ENCODE peak calls at places on chromosomes 12 and 14, in seven cellular contexts. E, W, I, D, U, J and K are unnamed samples.

GRCh38 chr14:65941091-65941490 is 528.6 kb downstream of the FUT8 start:
- DNase-seq in J (no peak), D (no peak), I (no peak), E (no peak), W (no peak), U (no peak), K (no peak)

GRCh38 chr12:49912846-49913245 is 9.1 kb upstream of the FAIM2 start:
- DNase-seq in U (no peak), I (no peak), E (no peak), J (no peak), D (no peak), W (no peak), K (no peak)

GRCh38 chr14:101492716-101493115 is 68.6 kb upstream of the DIO3 start:
- DNase-seq in J (peak; percentile 36), W (no peak), D (no peak), E (peak; percentile 9), U (no peak), I (no peak), K (no peak)

GRCh38 chr14:74514471-74514932 is 20.9 kb downstream of the ISCA2 start:
- DNase-seq in J (no peak), D (peak; percentile 78), E (no peak), I (no peak), W (peak; percentile 71), U (no peak), K (no peak)

GRCh38 chr14:28762290-28762948 is 4.2 kb upstream of the FOXG1 start:
- DNase-seq in W (no peak), I (no peak), E (no peak), U (no peak), D (no peak), J (no peak), K (no peak)

GRCh38 chr14:65103150-65103760 is 938 bp upstream of the MAX start:
- DNase-seq in E (no peak), I (no peak), W (no peak), J (no peak), U (no peak), D (peak; percentile 12), K (peak; percentile 37)

GRCh38 chr12:22982635-22983034 is 357.7 kb downstream of the ETNK1 start:
- DNase-seq in D (no peak), I (no peak), W (no peak), J (no peak), E (no peak), U (no peak), K (no peak)

GRCh38 chr14:104803916-104804371 is 3.0 kb downstream of the ZBTB42 start:
- DNase-seq in D (no peak), U (no peak), I (no peak), W (peak; percentile 22), E (no peak), J (no peak), K (no peak)

GRCh38 chr12:41604830-41605229 is 416.7 kb downstream of the PDZRN4 start:
- DNase-seq in D (no peak), E (no peak), U (no peak), W (peak; percentile 9), J (no peak), I (no peak), K (peak; percentile 58)

GRCh38 chr12:60501124-60501729 is 905.4 kb downstream of the SLC16A7 start:
- DNase-seq in I (no peak), J (no peak), E (no peak), D (peak; percentile 31), U (no peak), W (peak; percentile 4), K (no peak)

GRCh38 chr14:70894868-70895267 is 12.4 kb upstream of the PCNX1 start:
- DNase-seq in D (no peak), I (no peak), U (no peak), E (no peak), J (no peak), W (peak; percentile 69), K (no peak)

GRCh38 chr14:54387328-54387727 is 9.5 kb upstream of the CDKN3 start:
- DNase-seq in D (no peak), U (no peak), E (no peak), I (no peak), J (no peak), W (no peak), K (no peak)

GRCh38 chr12:5305425-5305824 is 126.5 kb upstream of the NTF3 start:
- DNase-seq in J (no peak), W (no peak), U (no peak), I (no peak), D (no peak), E (no peak), K (no peak)

GRCh38 chr14:54786191-54786755 is 116.4 kb downstream of the GCH1 start:
- DNase-seq in W (no peak), I (no peak), J (no peak), E (no peak), U (no peak), D (no peak), K (no peak)

GRCh38 chr12:112049351-112049750 is 36.1 kb downstream of the ERP29 start:
- DNase-seq in J (no peak), I (no peak), D (no peak), E (no peak), W (no peak), U (no peak), K (no peak)

GRCh38 chr12:114444422-114445279 is 38.7 kb upstream of the TBX5 start:
- DNase-seq in U (no peak), D (no peak), I (no peak), J (no peak), W (no peak), E (no peak), K (no peak)

GRCh38 chr14:87332001-87332400 is 661.0 kb downstream of the GALC start:
- DNase-seq in U (no peak), D (no peak), W (peak; percentile 80), J (no peak), E (no peak), I (no peak), K (no peak)

GRCh38 chr12:32379213-32379612 is 20.1 kb upstream of the FGD4 start:
- DNase-seq in J (no peak), I (no peak), E (no peak), W (no peak), D (no peak), U (no peak), K (no peak)

GRCh38 chr12:2868986-2869385 is 8.0 kb downstream of the FOXM1 start:
- DNase-seq in J (no peak), W (no peak), E (no peak), U (no peak), I (no peak), D (no peak), K (no peak)

GRCh38 chr14:33949051-33950037 is 1.5 kb downstream of the EGLN3 start:
- DNase-seq in U (no peak), D (no peak), J (no peak), E (no peak), I (no peak), W (no peak), K (no peak)

GRCh38 chr14:33951183-33951840 is 438 bp upstream of the EGLN3 start:
- DNase-seq in I (no peak), D (no peak), J (no peak), U (no peak), W (no peak), E (no peak), K (no peak)

GRCh38 chr14:33946679-33947078 is 4.2 kb downstream of the EGLN3 start:
- DNase-seq in E (no peak), J (no peak), W (no peak), U (no peak), I (no peak), D (no peak), K (no peak)

GRCh38 chr14:33950320-33951182 is at the start of gene EGLN3:
- DNase-seq in U (peak; percentile 94), D (peak; percentile 53), E (peak; percentile 58), I (peak; percentile 90), J (peak; percentile 56), W (peak; percentile 92), K (peak; percentile 51)

GRCh38 chr14:33948143-33948962 is 2.5 kb downstream of the EGLN3 start:
- DNase-seq in D (no peak), E (no peak), W (no peak), U (no peak), J (no peak), I (no peak), K (no peak)
- H3K4me3 ChIP-seq in D (no peak overlapping the region), E (no peak overlapping the region), W (peak overlapping the region; percentile 94), U (peak overlapping the region; percentile 80), J (no peak overlapping the region), I (no peak overlapping the region), K (no peak overlapping the region)

GRCh38 chr14:60102389-60102788 is 10.7 kb downstream of the PCNX4 start:
- DNase-seq in U (no peak), D (peak; percentile 61), J (no peak), W (no peak), I (no peak), E (no peak), K (no peak)
- H3K4me3 ChIP-seq in U (no peak overlapping the region), D (no peak overlapping the region), J (no peak overlapping the region), W (no peak overlapping the region), I (no peak overlapping the region), E (no peak overlapping the region), K (no peak overlapping the region)

DNA sequence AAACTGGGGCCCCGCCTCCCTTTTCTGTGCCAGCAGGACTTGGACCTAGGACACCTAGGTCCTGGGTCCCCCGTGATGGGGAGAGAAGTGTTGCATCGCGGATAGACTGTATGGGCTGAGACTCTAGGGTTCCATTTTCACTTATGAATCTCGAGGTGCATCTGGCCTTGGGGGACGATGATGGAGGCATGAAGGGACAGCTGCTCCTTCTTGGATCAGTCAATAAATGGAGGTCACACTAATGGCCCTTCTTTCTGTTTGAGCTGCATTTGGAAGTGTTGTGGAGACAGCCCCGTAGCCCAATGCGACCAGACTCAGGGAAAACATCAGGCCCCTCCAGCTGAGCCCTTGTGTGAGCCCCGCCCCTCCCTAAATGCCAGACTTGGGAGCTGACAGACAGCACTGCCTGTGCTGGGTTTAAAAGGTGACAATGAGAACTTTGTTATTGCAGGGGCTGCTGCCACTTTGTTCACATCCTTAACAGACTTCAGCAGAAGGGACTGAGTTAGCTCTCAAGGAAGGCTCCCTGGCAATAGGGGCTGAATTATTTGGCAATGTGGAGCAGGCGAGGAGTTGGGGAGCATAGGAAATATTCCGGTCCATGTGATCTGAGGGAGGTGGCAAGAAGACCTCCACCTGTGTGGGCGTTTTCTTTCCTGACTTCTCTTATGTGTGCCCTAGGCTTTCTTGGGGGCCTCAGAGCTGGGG is 838 bp downstream of the DTX3 start:
- DNase-seq in J (no peak), D (no peak), I (no peak), E (no peak), W (no peak), U (no peak), K (no peak)
- H3K4me3 ChIP-seq in J (peak overlapping the region; percentile 71), D (peak overlapping the region; percentile 75), I (peak overlapping the region; percentile 84), E (peak overlapping the region; percentile 71), W (peak overlapping the region; percentile 63), U (peak overlapping the region; percentile 80), K (no peak overlapping the region)

DNA sequence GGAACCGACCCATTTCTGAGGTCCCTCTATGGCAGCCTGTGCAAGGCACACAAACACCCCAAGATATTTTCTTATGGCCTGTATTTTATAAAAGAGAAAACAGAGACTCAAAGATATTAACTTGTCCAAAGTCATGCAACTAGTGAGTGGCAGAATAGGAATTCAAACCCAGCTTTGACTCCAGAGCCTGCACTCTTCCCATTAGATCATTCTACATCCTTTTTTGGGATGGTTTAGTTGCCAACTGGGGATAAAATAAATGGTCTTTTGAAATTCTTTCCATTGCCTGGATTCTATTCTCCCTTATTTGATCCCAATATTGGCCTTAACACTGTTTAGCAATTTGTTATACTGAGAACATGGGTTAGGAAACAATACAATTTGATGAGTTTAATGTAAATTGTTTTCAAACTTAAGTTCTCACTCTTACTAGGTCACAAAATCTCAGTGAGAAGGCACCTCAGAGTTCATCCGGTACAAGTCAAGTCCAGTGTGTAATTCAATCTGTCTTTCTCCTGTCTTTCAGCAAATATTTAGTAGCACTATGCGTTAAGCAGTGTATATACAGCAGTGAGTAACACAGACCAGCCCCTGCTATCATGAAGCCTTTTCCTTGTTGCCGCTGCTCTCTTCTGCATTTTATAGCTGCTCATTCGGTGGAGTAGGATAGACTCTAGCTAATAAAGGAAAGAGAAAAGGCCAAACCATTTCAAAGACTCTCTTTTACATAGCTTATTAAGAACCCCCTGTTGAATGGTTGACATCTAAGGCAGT is 162.1 kb upstream of the IFNG-AS1 start:
- DNase-seq in I (no peak), J (no peak), D (peak; percentile 53), E (no peak), W (peak; percentile 49), U (no peak), K (no peak)
- H3K4me3 ChIP-seq in I (no peak overlapping the region), J (no peak overlapping the region), D (peak overlapping the region; percentile 50), E (peak overlapping the region; percentile 31), W (no peak overlapping the region), U (peak overlapping the region; percentile 33), K (no peak overlapping the region)